ENCODE peak calls at places on chromosomes 12 and 14, in ten cellular contexts. H is Right ventricle myocardium superior; A is activated T-helper 17 cell treated with anti-CD3 and anti-CD28 coated beads, Interleukin-2, amount 50 U/mL, for 72 hours; X is HepG2; U is T-cell; Y is upper lobe of left lung; Z is WTC11; P is right cardiac atrium; N is activated T-cell treated with anti-CD3 and anti-CD28 coated beads, Interleukin-2, amount 50 U/mL, for 4 hours; D is heart left ventricle. V is an unnamed sample.

GRCh38 chr14:30131698-30132097 is 204.1 kb upstream of the PRKD1 start:
- ATAC-seq in H (no peak), A (no peak), X (no peak), U (no peak), Y (no peak), Z (no peak), P (no peak), N (no peak), D (no peak), V (no peak)

GRCh38 chr12:71304306-71304705 is 135.3 kb upstream of the LGR5 start:
- ATAC-seq in H (no peak), A (no peak), X (no peak), U (no peak), Y (no peak), Z (no peak), P (no peak), N (no peak), D (no peak), V (no peak)

GRCh38 chr12:124412646-124413015 is 117.7 kb downstream of the RFLNA start:
- ATAC-seq in H (peak; percentile 11), A (no peak), X (no peak), U (no peak), Y (peak; percentile 4), Z (no peak), P (peak; percentile 30), N (no peak), D (peak; percentile 4), V (peak; percentile 1)

GRCh38 chr14:51210594-51210993 is 29.5 kb upstream of the TMX1 start:
- ATAC-seq in H (no peak), A (no peak), X (no peak), U (no peak), Y (no peak), Z (peak; percentile 69), P (no peak), N (no peak), D (no peak), V (no peak)

GRCh38 chr14:60882219-60882618 is 98.7 kb downstream of the TRMT5 start:
- ATAC-seq in H (no peak), A (no peak), X (no peak), U (no peak), Y (no peak), Z (no peak), P (no peak), N (no peak), D (no peak), V (no peak)

GRCh38 chr14:72906879-72907278 is 13.0 kb upstream of the DPF3 start:
- ATAC-seq in H (no peak), A (no peak), X (no peak), U (no peak), Y (no peak), Z (no peak), P (no peak), N (no peak), D (no peak), V (no peak)

GRCh38 chr14:92615451-92615850 is 101.9 kb downstream of the RIN3 start:
- ATAC-seq in H (no peak), A (peak; percentile 83), X (no peak), U (peak; percentile 98), Y (peak; percentile 64), Z (no peak), P (peak; percentile 36), N (peak; percentile 90), D (peak; percentile 51), V (no peak)

GRCh38 chr14:61472801-61473376 is 151.5 kb downstream of the PRKCH start:
- ATAC-seq in H (no peak), A (peak; percentile 66), X (no peak), U (peak; percentile 30), Y (no peak), Z (no peak), P (no peak), N (peak; percentile 62), D (no peak), V (no peak)

GRCh38 chr12:98402671-98403070 is 112.7 kb upstream of the TMPO start:
- ATAC-seq in H (no peak), A (no peak), X (no peak), U (no peak), Y (no peak), Z (no peak), P (no peak), N (no peak), D (no peak), V (no peak)

GRCh38 chr12:40248585-40249297 is 23.9 kb downstream of the LRRK2 start:
- ATAC-seq in H (no peak), A (no peak), X (no peak), U (no peak), Y (no peak), Z (no peak), P (no peak), N (no peak), D (no peak), V (no peak)

GRCh38 chr14:57492859-57493258 is 798 bp downstream of the CCDC198 start:
- ATAC-seq in H (no peak), A (no peak), X (peak; percentile 62), U (no peak), Y (no peak), Z (no peak), P (no peak), N (no peak), D (no peak), V (no peak)

GRCh38 chr12:111997300-111997699 is 15.7 kb downstream of the TMEM116 start:
- ATAC-seq in H (no peak), A (no peak), X (no peak), U (no peak), Y (no peak), Z (no peak), P (no peak), N (no peak), D (no peak), V (no peak)

GRCh38 chr12:89856431-89856830 is 147.8 kb upstream of the ATP2B1 start:
- ATAC-seq in H (peak; percentile 43), A (peak; percentile 87), X (no peak), U (peak; percentile 68), Y (no peak), Z (no peak), P (no peak), N (peak; percentile 87), D (peak; percentile 44), V (no peak)

GRCh38 chr12:68118096-68118755 is 41.3 kb downstream of the IFNG start:
- ATAC-seq in H (no peak), A (no peak), X (no peak), U (peak; percentile 48), Y (no peak), Z (peak; percentile 93), P (no peak), N (no peak), D (no peak), V (no peak)

GRCh38 chr14:105193916-105194782 is 13.0 kb upstream of the NUDT14 start:
- ATAC-seq in H (no peak), A (peak; percentile 44), X (no peak), U (peak; percentile 47), Y (no peak), Z (no peak), P (no peak), N (peak; percentile 29), D (no peak), V (no peak)